ENCODE peak calls at places on chromosomes 2 and 18, in ten cellular contexts. One of them, this sample, is unnamed.

GRCh38 chr18:70454705-70455322 is 166.0 kb downstream of the SOCS6 start:
- DNase-seq in GM12878: no peak
- DNase-seq in uterus: peak
- DNase-seq in esophagus squamous epithelium: no peak
- DNase-seq in suprapubic skin: no peak
- DNase-seq in tibial nerve: no peak
- DNase-seq in A549: peak
- DNase-seq in HCT116: peak
- DNase-seq in stomach: no peak
- DNase-seq in K562: peak
- DNase-seq in this sample: no peak

GRCh38 chr18:74425876-74426275 is 31.2 kb downstream of the DIPK1C start:
- DNase-seq in K562: no peak
- DNase-seq in tibial nerve: no peak
- DNase-seq in GM12878: no peak
- DNase-seq in stomach: no peak
- DNase-seq in HCT116: no peak
- DNase-seq in A549: no peak
- DNase-seq in suprapubic skin: no peak
- DNase-seq in esophagus squamous epithelium: no peak
- DNase-seq in uterus: no peak
- DNase-seq in this sample: no peak

GRCh38 chr2:142572749-142573148 is 304.7 kb upstream of the KYNU start:
- DNase-seq in K562: no peak
- DNase-seq in stomach: no peak
- DNase-seq in GM12878: no peak
- DNase-seq in tibial nerve: no peak
- DNase-seq in esophagus squamous epithelium: no peak
- DNase-seq in uterus: no peak
- DNase-seq in suprapubic skin: no peak
- DNase-seq in A549: no peak
- DNase-seq in HCT116: no peak
- DNase-seq in this sample: no peak

GRCh38 chr2:200509227-200509607 is 651 bp downstream of the KCTD18 start:
- DNase-seq in HCT116: no peak
- DNase-seq in suprapubic skin: no peak
- DNase-seq in GM12878: no peak
- DNase-seq in esophagus squamous epithelium: no peak
- DNase-seq in K562: peak
- DNase-seq in stomach: no peak
- DNase-seq in uterus: no peak
- DNase-seq in A549: peak
- DNase-seq in tibial nerve: no peak
- DNase-seq in this sample: no peak

GRCh38 chr18:51107594-51108305 is 77.7 kb downstream of the SMAD4 start:
- DNase-seq in K562: no peak
- DNase-seq in suprapubic skin: no peak
- DNase-seq in tibial nerve: no peak
- DNase-seq in uterus: no peak
- DNase-seq in A549: peak
- DNase-seq in stomach: no peak
- DNase-seq in GM12878: no peak
- DNase-seq in esophagus squamous epithelium: no peak
- DNase-seq in HCT116: no peak
- DNase-seq in this sample: no peak

GRCh38 chr2:96116424-96116878 is at the start of gene ADRA2B:
- DNase-seq in K562: peak
- DNase-seq in suprapubic skin: no peak
- DNase-seq in stomach: peak
- DNase-seq in HCT116: peak
- DNase-seq in tibial nerve: no peak
- DNase-seq in esophagus squamous epithelium: no peak
- DNase-seq in GM12878: no peak
- DNase-seq in uterus: no peak
- DNase-seq in A549: peak
- DNase-seq in this sample: peak

GRCh38 chr2:169073972-169074751 is 4.8 kb downstream of the DHRS9 start:
- DNase-seq in stomach: no peak
- DNase-seq in esophagus squamous epithelium: no peak
- DNase-seq in HCT116: no peak
- DNase-seq in K562: peak
- DNase-seq in uterus: no peak
- DNase-seq in suprapubic skin: no peak
- DNase-seq in GM12878: no peak
- DNase-seq in A549: no peak
- DNase-seq in tibial nerve: no peak
- DNase-seq in this sample: no peak

GRCh38 chr2:219484343-219485200 is 14.1 kb upstream of the GMPPA start:
- DNase-seq in GM12878: no peak
- DNase-seq in HCT116: no peak
- DNase-seq in tibial nerve: no peak
- DNase-seq in stomach: no peak
- DNase-seq in A549: no peak
- DNase-seq in uterus: no peak
- DNase-seq in suprapubic skin: no peak
- DNase-seq in esophagus squamous epithelium: no peak
- DNase-seq in K562: no peak
- DNase-seq in this sample: no peak

GRCh38 chr2:129891341-129892320 is 87.8 kb upstream of the RAB6C start:
- DNase-seq in A549: no peak
- DNase-seq in esophagus squamous epithelium: no peak
- DNase-seq in K562: no peak
- DNase-seq in HCT116: no peak
- DNase-seq in tibial nerve: no peak
- DNase-seq in GM12878: no peak
- DNase-seq in stomach: peak
- DNase-seq in uterus: no peak
- DNase-seq in suprapubic skin: peak
- DNase-seq in this sample: no peak

GRCh38 chr2:117470311-117471095 is 344.0 kb upstream of the DDX18 start:
- DNase-seq in stomach: peak
- DNase-seq in K562: peak
- DNase-seq in esophagus squamous epithelium: no peak
- DNase-seq in A549: peak
- DNase-seq in HCT116: peak
- DNase-seq in uterus: no peak
- DNase-seq in GM12878: no peak
- DNase-seq in suprapubic skin: no peak
- DNase-seq in tibial nerve: no peak
- DNase-seq in this sample: no peak

GRCh38 chr2:71477231-71477681 is 23.9 kb downstream of the DYSF start:
- DNase-seq in GM12878: no peak
- DNase-seq in K562: no peak
- DNase-seq in uterus: no peak
- DNase-seq in A549: no peak
- DNase-seq in esophagus squamous epithelium: no peak
- DNase-seq in suprapubic skin: no peak
- DNase-seq in tibial nerve: no peak
- DNase-seq in HCT116: no peak
- DNase-seq in stomach: no peak
- DNase-seq in this sample: no peak

GRCh38 chr2:49129034-49129433 is 25.3 kb downstream of the FSHR start:
- DNase-seq in suprapubic skin: no peak
- DNase-seq in HCT116: no peak
- DNase-seq in uterus: no peak
- DNase-seq in K562: no peak
- DNase-seq in tibial nerve: no peak
- DNase-seq in stomach: no peak
- DNase-seq in GM12878: peak
- DNase-seq in A549: no peak
- DNase-seq in esophagus squamous epithelium: no peak
- DNase-seq in this sample: no peak

DNA sequence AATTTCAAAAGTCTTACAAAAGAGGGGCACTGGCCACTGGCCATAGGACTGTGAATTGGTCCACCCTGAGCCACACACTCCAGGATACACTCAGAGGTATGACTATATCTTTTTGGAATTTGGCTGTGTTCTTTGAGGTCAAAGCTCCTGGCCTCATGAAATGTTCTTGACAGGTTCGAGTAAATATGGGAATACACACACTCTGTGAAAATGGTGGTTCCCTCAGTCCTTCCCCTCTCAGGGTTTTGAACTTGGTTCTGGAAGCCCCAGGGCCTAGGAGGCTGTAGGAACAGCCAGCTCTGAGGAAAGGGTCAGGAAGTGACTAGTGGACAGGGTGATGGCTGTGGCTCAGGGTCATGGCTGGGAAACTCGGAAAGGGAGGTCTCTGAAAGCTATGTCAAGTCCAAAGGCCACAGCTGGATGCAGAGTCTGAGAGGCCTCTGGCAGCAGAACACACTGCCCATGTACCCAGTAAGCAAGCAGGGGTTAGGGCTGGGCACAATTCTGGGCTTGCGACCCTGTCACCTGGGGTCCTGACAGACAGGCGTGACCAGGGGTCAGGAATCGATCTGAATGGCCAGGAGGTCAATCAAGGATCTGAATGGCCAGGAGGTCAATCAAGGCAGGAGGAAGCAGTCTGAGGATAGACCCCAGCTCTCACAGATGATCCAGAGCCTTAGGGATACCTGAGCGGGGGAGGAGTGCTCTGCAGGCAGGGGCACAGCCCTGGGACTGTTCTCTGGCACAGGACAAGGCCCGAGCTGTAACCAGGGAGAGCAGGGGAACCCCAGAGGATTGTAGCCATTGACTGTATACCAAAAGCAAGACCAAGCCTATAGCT is 223.4 kb upstream of the SMAD2 start:
- DNase-seq in HCT116: no peak
- DNase-seq in stomach: peak
- DNase-seq in suprapubic skin: no peak
- DNase-seq in K562: no peak
- DNase-seq in esophagus squamous epithelium: no peak
- DNase-seq in tibial nerve: no peak
- DNase-seq in GM12878: no peak
- DNase-seq in A549: peak
- DNase-seq in uterus: no peak
- DNase-seq in this sample: no peak
- TF ChIP-seq POLR2A in HCT116: no peak
- TF ChIP-seq POLR2A in stomach: no peak
- TF ChIP-seq POLR2A in suprapubic skin: no peak
- TF ChIP-seq POLR2A in K562: no peak
- TF ChIP-seq POLR2A in esophagus squamous epithelium: no peak
- TF ChIP-seq POLR2A in tibial nerve: no peak
- TF ChIP-seq POLR2A in GM12878: no peak
- TF ChIP-seq POLR2A in A549: no peak
- TF ChIP-seq POLR2A in uterus: no peak
- TF ChIP-seq POLR2A in this sample: no peak

DNA sequence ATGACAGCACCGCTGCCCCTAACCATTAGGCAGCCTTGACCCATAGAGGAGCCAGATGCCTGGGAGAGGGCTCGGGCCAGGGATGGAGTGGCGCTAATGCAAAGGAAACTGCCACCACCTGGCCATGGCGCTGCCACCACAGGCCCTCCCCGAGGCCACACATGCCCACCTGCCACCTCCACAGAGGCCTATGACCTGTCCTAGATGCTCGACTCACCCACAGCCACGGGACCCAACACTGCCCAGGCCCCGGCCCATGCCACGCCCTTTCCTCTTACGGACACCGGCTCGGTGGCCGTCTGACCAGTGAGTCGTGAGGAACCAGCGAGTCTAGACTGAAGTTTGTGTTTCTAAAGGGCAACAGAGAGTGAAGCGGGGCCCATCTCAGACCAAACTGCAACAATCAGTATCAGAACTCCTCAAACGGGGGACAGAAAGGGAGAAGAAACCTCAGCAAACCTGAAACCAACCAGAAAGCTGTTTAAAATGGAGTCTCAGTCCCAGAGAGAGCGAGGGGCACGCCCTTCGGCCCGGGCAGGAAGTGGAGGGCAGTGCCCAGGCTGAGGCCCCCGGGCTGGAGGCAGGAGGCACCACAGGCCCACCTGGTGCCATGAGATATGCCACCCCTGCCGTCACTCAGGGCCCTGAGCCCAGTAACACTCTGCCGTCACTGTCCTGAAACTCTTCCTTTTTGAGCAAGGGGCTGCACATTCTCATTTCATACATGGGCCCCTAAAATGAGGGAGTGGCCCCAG is 711 bp downstream of the GPR17 start:
- DNase-seq in stomach: no peak
- DNase-seq in A549: no peak
- DNase-seq in K562: no peak
- DNase-seq in HCT116: no peak
- DNase-seq in esophagus squamous epithelium: no peak
- DNase-seq in GM12878: no peak
- DNase-seq in suprapubic skin: no peak
- DNase-seq in tibial nerve: no peak
- DNase-seq in uterus: no peak
- DNase-seq in this sample: no peak
- H3K27ac ChIP-seq in stomach: peak
- H3K27ac ChIP-seq in A549: peak
- H3K27ac ChIP-seq in K562: no peak
- H3K27ac ChIP-seq in HCT116: no peak
- H3K27ac ChIP-seq in esophagus squamous epithelium: peak
- H3K27ac ChIP-seq in GM12878: no peak
- H3K27ac ChIP-seq in suprapubic skin: peak
- H3K27ac ChIP-seq in tibial nerve: peak
- H3K27ac ChIP-seq in uterus: peak
- H3K27ac ChIP-seq in this sample: peak

GRCh38 chr2:61469424-61470121 is 1.3 kb downstream of the USP34 start:
- DNase-seq in esophagus squamous epithelium: no peak
- DNase-seq in uterus: no peak
- DNase-seq in tibial nerve: no peak
- DNase-seq in suprapubic skin: no peak
- DNase-seq in K562: no peak
- DNase-seq in stomach: no peak
- DNase-seq in A549: no peak
- DNase-seq in GM12878: no peak
- DNase-seq in HCT116: no peak
- DNase-seq in this sample: no peak

GRCh38 chr2:61471905-61472805 is 1.3 kb upstream of the USP34 start:
- DNase-seq in stomach: no peak
- DNase-seq in suprapubic skin: peak
- DNase-seq in K562: peak
- DNase-seq in esophagus squamous epithelium: no peak
- DNase-seq in tibial nerve: no peak
- DNase-seq in HCT116: no peak
- DNase-seq in A549: peak
- DNase-seq in uterus: no peak
- DNase-seq in GM12878: no peak
- DNase-seq in this sample: no peak

GRCh38 chr2:61470122-61470951 is 550 bp downstream of the USP34 start:
- DNase-seq in K562: peak
- DNase-seq in esophagus squamous epithelium: peak
- DNase-seq in uterus: peak
- DNase-seq in suprapubic skin: peak
- DNase-seq in stomach: peak
- DNase-seq in HCT116: peak
- DNase-seq in GM12878: no peak
- DNase-seq in tibial nerve: peak
- DNase-seq in A549: peak
- DNase-seq in this sample: peak

GRCh38 chr2:61470965-61471904 is at the start of gene USP34:
- DNase-seq in K562: peak
- DNase-seq in HCT116: peak
- DNase-seq in uterus: peak
- DNase-seq in tibial nerve: peak
- DNase-seq in esophagus squamous epithelium: peak
- DNase-seq in suprapubic skin: peak
- DNase-seq in stomach: peak
- DNase-seq in GM12878: peak
- DNase-seq in A549: peak
- DNase-seq in this sample: peak
- TF ChIP-seq CTCF in K562: no peak
- TF ChIP-seq CTCF in HCT116: no peak
- TF ChIP-seq CTCF in uterus: peak
- TF ChIP-seq CTCF in tibial nerve: peak
- TF ChIP-seq CTCF in esophagus squamous epithelium: peak
- TF ChIP-seq CTCF in suprapubic skin: no peak
- TF ChIP-seq CTCF in stomach: no peak
- TF ChIP-seq CTCF in GM12878: no peak
- TF ChIP-seq CTCF in A549: no peak
- TF ChIP-seq CTCF in this sample: no peak

GRCh38 chr18:812123-812672 is at the start of gene YES1:
- DNase-seq in A549: peak
- DNase-seq in esophagus squamous epithelium: peak
- DNase-seq in HCT116: peak
- DNase-seq in K562: peak
- DNase-seq in suprapubic skin: no peak
- DNase-seq in uterus: peak
- DNase-seq in GM12878: no peak
- DNase-seq in stomach: peak
- DNase-seq in tibial nerve: peak
- DNase-seq in this sample: peak
- TF ChIP-seq POLR2A in A549: peak
- TF ChIP-seq POLR2A in esophagus squamous epithelium: peak
- TF ChIP-seq POLR2A in HCT116: peak
- TF ChIP-seq POLR2A in K562: no peak
- TF ChIP-seq POLR2A in suprapubic skin: peak
- TF ChIP-seq POLR2A in uterus: peak
- TF ChIP-seq POLR2A in GM12878: peak
- TF ChIP-seq POLR2A in stomach: peak
- TF ChIP-seq POLR2A in tibial nerve: peak
- TF ChIP-seq POLR2A in this sample: peak

This sample was measured in Peyer's patch.